ENCODE peak calls at places on chromosomes 11 and 22, in ten cellular contexts. W, I, Q, B, V, R, O, C, N and Z are unnamed samples.

GRCh38 chr11:17294033-17294432 is 17.5 kb downstream of the NUCB2 start:
- DNase-seq in C (no peak), N (no peak), B (no peak), Q (no peak), O (no peak), W (no peak), V (peak; percentile 43), R (no peak), I (no peak), Z (no peak)

GRCh38 chr11:31987118-31988005 is 103.5 kb upstream of the RCN1 start:
- DNase-seq in B (no peak), N (no peak), I (no peak), R (no peak), W (no peak), O (no peak), C (no peak), V (no peak), Q (no peak), Z (no peak)

GRCh38 chr11:74726547-74727182 is 4.6 kb downstream of the CHRDL2 start:
- DNase-seq in I (peak; percentile 8), V (peak; percentile 80), B (peak; percentile 84), R (peak; percentile 16), C (peak; percentile 87), O (no peak), Q (peak; percentile 6), N (peak; percentile 56), W (peak; percentile 83), Z (peak; percentile 82)

GRCh38 chr22:25388866-25389540 is 169.6 kb downstream of the CRYBB2 start:
- DNase-seq in B (no peak), Q (peak; percentile 57), W (no peak), C (no peak), I (no peak), O (no peak), R (no peak), V (no peak), N (no peak), Z (no peak)

GRCh38 chr11:110491577-110492352 is 62.0 kb downstream of the FDX1 start:
- DNase-seq in C (no peak), I (no peak), W (no peak), R (no peak), V (no peak), B (no peak), N (no peak), Q (no peak), O (no peak), Z (no peak)

GRCh38 chr11:134670247-134670646 is 258.2 kb upstream of the B3GAT1 start:
- DNase-seq in C (no peak), I (no peak), Q (no peak), B (no peak), N (no peak), W (no peak), R (no peak), V (no peak), O (no peak), Z (no peak)

GRCh38 chr11:100791873-100792272 is 104.8 kb downstream of the ARHGAP42 start:
- DNase-seq in C (no peak), N (no peak), Q (no peak), B (no peak), V (no peak), W (no peak), I (no peak), O (no peak), R (no peak), Z (no peak)

GRCh38 chr22:28892175-28892731 is 8.9 kb downstream of the ZNRF3 start:
- DNase-seq in B (no peak), R (no peak), V (no peak), Q (no peak), W (no peak), O (no peak), N (no peak), C (peak; percentile 68), I (no peak), Z (no peak)

GRCh38 chr11:105960252-105961245 is 61.5 kb downstream of the MSANTD4 start:
- DNase-seq in V (no peak), R (no peak), C (peak; percentile 15), O (no peak), B (no peak), N (no peak), W (no peak), Q (no peak), I (no peak), Z (peak; percentile 8)

GRCh38 chr11:116642902-116643301 is 129.9 kb downstream of the BUD13 start:
- DNase-seq in V (no peak), O (no peak), I (no peak), B (no peak), R (no peak), W (no peak), Q (no peak), C (no peak), N (no peak), Z (no peak)

GRCh38 chr11:131430466-131431176 is 60.2 kb downstream of the NTM start:
- DNase-seq in C (no peak), B (no peak), N (no peak), V (no peak), Q (no peak), O (no peak), W (no peak), R (no peak), I (no peak), Z (no peak)